ENCODE peak calls at places on chromosomes 2 and 18, in six cellular contexts. One of them, this sample, is unnamed.

GRCh38 chr18:9321709-9322108 is 12.9 kb upstream of the TWSG1 start:
- DNase-seq in upper lobe of left lung: no peak
- DNase-seq in kidney: no peak
- DNase-seq in IMR-90: no peak
- DNase-seq in esophagus squamous epithelium: no peak
- DNase-seq in colonic mucosa: no peak
- DNase-seq in this sample: no peak

GRCh38 chr2:161075701-161076100 is 84.5 kb upstream of the TANK start:
- DNase-seq in upper lobe of left lung: no peak
- DNase-seq in kidney: no peak
- DNase-seq in IMR-90: no peak
- DNase-seq in esophagus squamous epithelium: no peak
- DNase-seq in colonic mucosa: no peak
- DNase-seq in this sample: no peak

GRCh38 chr2:150997702-150998480 is 263.8 kb downstream of the RBM43 start:
- DNase-seq in upper lobe of left lung: no peak
- DNase-seq in kidney: no peak
- DNase-seq in IMR-90: no peak
- DNase-seq in esophagus squamous epithelium: no peak
- DNase-seq in colonic mucosa: no peak
- DNase-seq in this sample: no peak

GRCh38 chr2:62307469-62308389 is 111.8 kb downstream of the B3GNT2 start:
- DNase-seq in upper lobe of left lung: no peak
- DNase-seq in kidney: peak; percentile 74
- DNase-seq in IMR-90: no peak
- DNase-seq in esophagus squamous epithelium: no peak
- DNase-seq in colonic mucosa: peak; percentile 78
- DNase-seq in this sample: no peak

GRCh38 chr18:53819174-53819573 is 405.3 kb downstream of the MBD2 start:
- DNase-seq in upper lobe of left lung: no peak
- DNase-seq in kidney: no peak
- DNase-seq in IMR-90: no peak
- DNase-seq in esophagus squamous epithelium: no peak
- DNase-seq in colonic mucosa: no peak
- DNase-seq in this sample: no peak

GRCh38 chr2:218030409-218031195 is 27.8 kb upstream of the TNS1 start:
- DNase-seq in upper lobe of left lung: no peak
- DNase-seq in kidney: no peak
- DNase-seq in IMR-90: no peak
- DNase-seq in esophagus squamous epithelium: no peak
- DNase-seq in colonic mucosa: peak; percentile 7
- DNase-seq in this sample: peak; percentile 27

GRCh38 chr2:55948176-55948921 is 24.8 kb upstream of the EFEMP1 start:
- DNase-seq in upper lobe of left lung: no peak
- DNase-seq in kidney: no peak
- DNase-seq in IMR-90: peak; percentile 57
- DNase-seq in esophagus squamous epithelium: no peak
- DNase-seq in colonic mucosa: no peak
- DNase-seq in this sample: no peak

GRCh38 chr2:73107211-73107926 is 5.4 kb downstream of the RAB11FIP5 start:
- DNase-seq in upper lobe of left lung: no peak
- DNase-seq in kidney: peak; percentile 56
- DNase-seq in IMR-90: no peak
- DNase-seq in esophagus squamous epithelium: no peak
- DNase-seq in colonic mucosa: no peak
- DNase-seq in this sample: no peak

GRCh38 chr2:212974692-212975091 is 176.7 kb downstream of the IKZF2 start:
- DNase-seq in upper lobe of left lung: no peak
- DNase-seq in kidney: no peak
- DNase-seq in IMR-90: peak; percentile 85
- DNase-seq in esophagus squamous epithelium: no peak
- DNase-seq in colonic mucosa: no peak
- DNase-seq in this sample: no peak

GRCh38 chr2:162477011-162477410 is 133.1 kb downstream of the GCA start:
- DNase-seq in upper lobe of left lung: no peak
- DNase-seq in kidney: no peak
- DNase-seq in IMR-90: no peak
- DNase-seq in esophagus squamous epithelium: no peak
- DNase-seq in colonic mucosa: no peak
- DNase-seq in this sample: no peak

GRCh38 chr2:230472619-230473018 is 56.6 kb downstream of the SP100 start:
- DNase-seq in upper lobe of left lung: no peak
- DNase-seq in kidney: no peak
- DNase-seq in IMR-90: peak; percentile 59
- DNase-seq in esophagus squamous epithelium: no peak
- DNase-seq in colonic mucosa: no peak
- DNase-seq in this sample: no peak

GRCh38 chr18:44411277-44411900 is 269.3 kb upstream of the SETBP1 start:
- DNase-seq in upper lobe of left lung: no peak
- DNase-seq in kidney: no peak
- DNase-seq in IMR-90: no peak
- DNase-seq in esophagus squamous epithelium: no peak
- DNase-seq in colonic mucosa: no peak
- DNase-seq in this sample: no peak

GRCh38 chr18:48376934-48377333 is 32.2 kb downstream of the ZBTB7C start:
- DNase-seq in upper lobe of left lung: no peak
- DNase-seq in kidney: no peak
- DNase-seq in IMR-90: no peak
- DNase-seq in esophagus squamous epithelium: no peak
- DNase-seq in colonic mucosa: no peak
- DNase-seq in this sample: no peak

GRCh38 chr2:162056796-162057399 is 17.1 kb downstream of the DPP4 start:
- DNase-seq in upper lobe of left lung: no peak
- DNase-seq in kidney: no peak
- DNase-seq in IMR-90: no peak
- DNase-seq in esophagus squamous epithelium: no peak
- DNase-seq in colonic mucosa: no peak
- DNase-seq in this sample: no peak

GRCh38 chr2:28339516-28340175 is 53.0 kb upstream of the FOSL2 start:
- DNase-seq in upper lobe of left lung: no peak
- DNase-seq in kidney: peak; percentile 59
- DNase-seq in IMR-90: no peak
- DNase-seq in esophagus squamous epithelium: no peak
- DNase-seq in colonic mucosa: no peak
- DNase-seq in this sample: no peak

GRCh38 chr2:101440127-101440738 is 34.7 kb downstream of the RFX8 start:
- DNase-seq in upper lobe of left lung: no peak
- DNase-seq in kidney: no peak
- DNase-seq in IMR-90: peak; percentile 66
- DNase-seq in esophagus squamous epithelium: no peak
- DNase-seq in colonic mucosa: peak; percentile 45
- DNase-seq in this sample: no peak

GRCh38 chr2:109260886-109261700 is 132.1 kb downstream of the SH3RF3 start:
- DNase-seq in upper lobe of left lung: no peak
- DNase-seq in kidney: no peak
- DNase-seq in IMR-90: peak; percentile 34
- DNase-seq in esophagus squamous epithelium: no peak
- DNase-seq in colonic mucosa: peak; percentile 40
- DNase-seq in this sample: no peak

GRCh38 chr2:127037456-127037855 is 69.5 kb downstream of the BIN1 start:
- DNase-seq in upper lobe of left lung: no peak
- DNase-seq in kidney: no peak
- DNase-seq in IMR-90: no peak
- DNase-seq in esophagus squamous epithelium: no peak
- DNase-seq in colonic mucosa: no peak
- DNase-seq in this sample: no peak

GRCh38 chr2:84991404-84992151 is 20.6 kb downstream of the KCMF1 start:
- DNase-seq in upper lobe of left lung: no peak
- DNase-seq in kidney: no peak
- DNase-seq in IMR-90: peak; percentile 97
- DNase-seq in esophagus squamous epithelium: no peak
- DNase-seq in colonic mucosa: no peak
- DNase-seq in this sample: no peak

GRCh38 chr2:159788218-159788617 is 9.8 kb downstream of the CD302 start:
- DNase-seq in upper lobe of left lung: no peak
- DNase-seq in kidney: no peak
- DNase-seq in IMR-90: no peak
- DNase-seq in esophagus squamous epithelium: no peak
- DNase-seq in colonic mucosa: peak; percentile 68
- DNase-seq in this sample: no peak

GRCh38 chr2:27262379-27263286 is at the start of gene SLC30A3:
- DNase-seq in upper lobe of left lung: peak; percentile 93
- DNase-seq in kidney: peak; percentile 87
- DNase-seq in IMR-90: no peak
- DNase-seq in esophagus squamous epithelium: no peak
- DNase-seq in colonic mucosa: peak; percentile 63
- DNase-seq in this sample: peak; percentile 61

GRCh38 chr2:218229239-218229638 is 12.2 kb downstream of the ARPC2 start:
- DNase-seq in upper lobe of left lung: no peak
- DNase-seq in kidney: no peak
- DNase-seq in IMR-90: peak; percentile 87
- DNase-seq in esophagus squamous epithelium: no peak
- DNase-seq in colonic mucosa: no peak
- DNase-seq in this sample: no peak

GRCh38 chr2:3527886-3528785 is 8.8 kb upstream of the ADI1 start:
- DNase-seq in upper lobe of left lung: peak; percentile 79
- DNase-seq in kidney: no peak
- DNase-seq in IMR-90: no peak
- DNase-seq in esophagus squamous epithelium: no peak
- DNase-seq in colonic mucosa: no peak
- DNase-seq in this sample: no peak

GRCh38 chr18:3664563-3665178 is 214.7 kb downstream of the TGIF1 start:
- DNase-seq in upper lobe of left lung: no peak
- DNase-seq in kidney: no peak
- DNase-seq in IMR-90: no peak
- DNase-seq in esophagus squamous epithelium: no peak
- DNase-seq in colonic mucosa: no peak
- DNase-seq in this sample: no peak

GRCh38 chr2:210522399-210522798 is 34.0 kb upstream of the CPS1 start:
- DNase-seq in upper lobe of left lung: no peak
- DNase-seq in kidney: no peak
- DNase-seq in IMR-90: no peak
- DNase-seq in esophagus squamous epithelium: no peak
- DNase-seq in colonic mucosa: no peak
- DNase-seq in this sample: no peak
- TF ChIP-seq CTCF in upper lobe of left lung: no peak
- TF ChIP-seq CTCF in kidney: no peak
- TF ChIP-seq CTCF in IMR-90: no peak
- TF ChIP-seq CTCF in esophagus squamous epithelium: no peak
- TF ChIP-seq CTCF in colonic mucosa: no peak
- TF ChIP-seq CTCF in this sample: no peak

DNA sequence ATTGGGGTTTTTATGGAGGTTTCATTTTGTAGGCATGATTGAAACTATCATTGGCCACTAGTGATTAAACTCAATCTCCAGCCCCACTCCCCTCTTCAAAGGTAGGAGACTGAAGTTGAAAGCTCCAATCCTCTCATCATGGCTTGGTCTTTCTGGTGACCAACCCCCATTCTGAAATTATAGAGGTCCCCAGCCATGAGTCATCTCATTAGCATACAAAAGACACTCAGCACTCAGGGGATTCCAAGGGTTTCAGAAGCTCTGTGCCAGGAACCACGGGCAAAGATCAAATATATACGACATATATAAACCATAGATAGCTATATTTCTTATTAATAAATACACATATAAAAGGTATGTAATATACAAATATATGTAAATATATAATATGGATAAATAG is 256.0 kb upstream of the POU3F3 start:
- DNase-seq in upper lobe of left lung: no peak
- DNase-seq in kidney: no peak
- DNase-seq in IMR-90: no peak
- DNase-seq in esophagus squamous epithelium: no peak
- DNase-seq in colonic mucosa: no peak
- DNase-seq in this sample: no peak
- TF ChIP-seq CTCF in upper lobe of left lung: no peak
- TF ChIP-seq CTCF in kidney: no peak
- TF ChIP-seq CTCF in IMR-90: no peak
- TF ChIP-seq CTCF in esophagus squamous epithelium: no peak
- TF ChIP-seq CTCF in colonic mucosa: no peak
- TF ChIP-seq CTCF in this sample: no peak

DNA sequence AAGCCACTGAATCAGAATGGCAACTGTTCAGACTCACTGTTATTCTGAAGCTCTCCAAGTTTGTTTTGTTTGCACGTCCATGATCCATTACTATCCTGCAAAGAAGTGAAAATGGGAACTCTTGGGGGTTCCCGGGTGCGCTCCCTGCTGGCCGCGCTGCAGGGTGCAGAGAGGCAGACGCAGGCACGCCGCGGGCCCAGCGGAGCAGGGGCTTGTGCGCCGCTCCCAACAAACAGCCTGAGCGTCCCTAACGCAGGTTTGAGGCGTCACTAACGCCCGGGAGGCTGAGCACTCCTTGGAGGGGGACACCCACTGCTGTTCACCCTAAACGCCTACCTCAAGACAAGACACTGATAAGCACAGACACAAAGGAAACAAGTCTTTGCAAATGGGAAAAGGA is 14.3 kb upstream of the PIEZO2 start:
- DNase-seq in upper lobe of left lung: peak; percentile 88
- DNase-seq in kidney: no peak
- DNase-seq in IMR-90: peak; percentile 36
- DNase-seq in esophagus squamous epithelium: no peak
- DNase-seq in colonic mucosa: no peak
- DNase-seq in this sample: no peak
- TF ChIP-seq CTCF in upper lobe of left lung: peak; percentile 42
- TF ChIP-seq CTCF in kidney: peak; percentile 37
- TF ChIP-seq CTCF in IMR-90: peak; percentile 43
- TF ChIP-seq CTCF in esophagus squamous epithelium: peak; percentile 29
- TF ChIP-seq CTCF in colonic mucosa: peak; percentile 54
- TF ChIP-seq CTCF in this sample: peak; percentile 52

DNA sequence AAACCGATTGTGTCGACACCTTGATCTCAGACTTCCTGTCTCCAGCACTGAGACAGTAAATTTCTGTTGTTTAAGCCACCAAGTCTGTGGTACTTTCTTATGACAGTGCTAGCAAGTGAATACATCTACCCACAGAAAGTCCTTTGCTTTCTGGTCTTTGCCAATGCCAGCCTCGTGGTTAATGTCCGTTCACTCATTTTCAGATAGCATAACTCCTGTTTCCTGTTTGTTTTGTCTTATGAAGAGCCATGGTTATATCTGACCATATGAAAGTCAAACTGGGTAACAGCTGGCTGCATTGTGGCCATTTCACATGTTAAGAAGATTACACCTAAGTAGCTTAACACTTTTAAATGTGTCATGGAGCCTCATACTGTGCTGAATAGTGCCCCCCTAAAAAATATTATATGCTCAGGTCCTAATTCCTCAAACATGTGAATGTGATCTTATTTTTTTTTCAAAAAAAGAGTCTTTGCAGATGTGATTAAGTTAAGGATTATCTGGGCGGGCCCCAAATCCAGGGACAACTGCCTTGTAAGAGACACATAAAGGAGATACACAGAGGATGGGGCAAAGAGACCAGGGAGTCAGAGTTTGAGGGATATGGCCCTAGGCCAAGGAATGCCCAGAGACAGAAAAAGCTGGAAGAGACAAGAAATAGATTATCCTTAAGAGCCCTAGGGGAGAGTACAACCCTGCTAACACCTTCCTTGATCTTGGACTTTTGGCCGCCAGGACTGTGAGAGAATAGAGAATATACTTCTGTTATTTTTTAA is 118.0 kb downstream of the KCNE4 start:
- DNase-seq in upper lobe of left lung: no peak
- DNase-seq in kidney: no peak
- DNase-seq in IMR-90: no peak
- DNase-seq in esophagus squamous epithelium: no peak
- DNase-seq in colonic mucosa: no peak
- DNase-seq in this sample: no peak
- TF ChIP-seq CTCF in upper lobe of left lung: no peak
- TF ChIP-seq CTCF in kidney: no peak
- TF ChIP-seq CTCF in IMR-90: no peak
- TF ChIP-seq CTCF in esophagus squamous epithelium: no peak
- TF ChIP-seq CTCF in colonic mucosa: no peak
- TF ChIP-seq CTCF in this sample: no peak

GRCh38 chr2:38602136-38602731 is 494 bp downstream of the HNRNPLL start:
- DNase-seq in upper lobe of left lung: peak; percentile 91
- DNase-seq in kidney: peak; percentile 84
- DNase-seq in IMR-90: no peak
- DNase-seq in esophagus squamous epithelium: no peak
- DNase-seq in colonic mucosa: peak; percentile 48
- DNase-seq in this sample: peak; percentile 31
- TF ChIP-seq CTCF in upper lobe of left lung: no peak
- TF ChIP-seq CTCF in kidney: no peak
- TF ChIP-seq CTCF in IMR-90: no peak
- TF ChIP-seq CTCF in esophagus squamous epithelium: no peak
- TF ChIP-seq CTCF in colonic mucosa: no peak
- TF ChIP-seq CTCF in this sample: no peak